ENCODE peak calls at places on chromosomes 3 and 15, in four cellular contexts. S, G, O and P are unnamed samples.

GRCh38 chr3:50450135-50450911 is 53.1 kb downstream of the CACNA2D2 start:
- DNase-seq in O (no peak), G (no peak), S (peak), P (peak)

GRCh38 chr3:113719294-113719693 is 22.9 kb upstream of the USF3 start:
- DNase-seq in O (no peak), G (no peak), S (no peak), P (no peak)

GRCh38 chr3:189307963-189308362 is 136.2 kb downstream of the TPRG1 start:
- DNase-seq in O (no peak), S (no peak), G (no peak), P (no peak)

GRCh38 chr3:180102134-180102533 is 65.4 kb upstream of the PEX5L start:
- DNase-seq in G (no peak), O (no peak), S (no peak), P (no peak)

GRCh38 chr3:132660056-132660744 is at the start of gene UBA5:
- DNase-seq in S (peak), G (peak), O (peak), P (no peak)

GRCh38 chr15:62566248-62566647 is 401.2 kb upstream of the C2CD4B start:
- DNase-seq in O (peak), G (no peak), S (no peak), P (no peak)

GRCh38 chr3:178623666-178624255 is 87.5 kb downstream of the KCNMB2 start:
- DNase-seq in O (no peak), G (no peak), S (no peak), P (no peak)

GRCh38 chr15:67931861-67932260 is 92.0 kb upstream of the RNU6-1 start:
- DNase-seq in S (no peak), G (no peak), O (no peak), P (no peak)

GRCh38 chr3:73868688-73869315 is 244.1 kb upstream of the PDZRN3 start:
- DNase-seq in S (no peak), G (no peak), O (peak), P (no peak)

GRCh38 chr3:30188713-30189112 is 417.7 kb upstream of the TGFBR2 start:
- DNase-seq in G (no peak), O (peak), S (peak), P (no peak)

GRCh38 chr15:98005659-98006058 is 45.2 kb downstream of the ARRDC4 start:
- DNase-seq in O (no peak), S (no peak), G (no peak), P (no peak)

GRCh38 chr3:189172668-189173419 is 1.1 kb downstream of the TPRG1 start:
- DNase-seq in G (no peak), O (no peak), S (no peak), P (no peak)

GRCh38 chr3:123282461-123282860 is 80.7 kb downstream of the SEC22A start:
- DNase-seq in G (no peak), S (no peak), O (no peak), P (no peak)

GRCh38 chr15:39455502-39455991 is 125.3 kb upstream of the THBS1 start:
- DNase-seq in G (no peak), S (no peak), O (peak), P (no peak)

GRCh38 chr3:27659279-27660021 is 62.7 kb downstream of the EOMES start:
- DNase-seq in G (no peak), S (peak), O (peak), P (no peak)

GRCh38 chr15:65189102-65189740 is 4.1 kb upstream of the CLPX start:
- DNase-seq in S (no peak), O (peak), G (no peak), P (no peak)

GRCh38 chr15:45134682-45135604 is 5.1 kb downstream of the DUOX1 start:
- DNase-seq in S (peak), O (no peak), G (no peak), P (no peak)

GRCh38 chr3:87247086-87247781 is 20.1 kb downstream of the CHMP2B start:
- DNase-seq in O (no peak), S (no peak), G (no peak), P (no peak)

GRCh38 chr3:46049093-46049492 is 21.8 kb upstream of the XCR1 start:
- DNase-seq in O (no peak), G (no peak), S (no peak), P (no peak)

GRCh38 chr3:129313983-129314756 is 35.5 kb downstream of the HMCES start:
- DNase-seq in G (no peak), O (peak), S (no peak), P (no peak)

GRCh38 chr3:11434017-11434526 is 161.9 kb downstream of the ATG7 start:
- DNase-seq in S (peak), O (peak), G (no peak), P (peak)

GRCh38 chr3:73070675-73071575 is 9.5 kb downstream of the EBLN2 start:
- DNase-seq in S (no peak), O (no peak), G (no peak), P (no peak)

GRCh38 chr15:80286055-80286454 is 34.0 kb upstream of the CTXND1 start:
- DNase-seq in G (peak), S (no peak), O (no peak), P (no peak)

GRCh38 chr3:184353546-184353941 is 7.9 kb downstream of the CLCN2 start:
- DNase-seq in G (no peak), O (no peak), S (peak), P (no peak)

GRCh38 chr15:41966414-41966812 is 5.9 kb downstream of the EHD4 start:
- DNase-seq in O (no peak), S (no peak), G (no peak), P (no peak)

GRCh38 chr3:9291991-9292390 is 42.5 kb upstream of the SRGAP3 start:
- DNase-seq in S (no peak), O (no peak), G (no peak), P (no peak)

GRCh38 chr15:57424628-57425405 is 48.5 kb downstream of the CGNL1 start:
- DNase-seq in G (no peak), O (no peak), S (no peak), P (no peak)

GRCh38 chr3:23644741-23645140 is 161.0 kb upstream of the UBE2E1 start:
- DNase-seq in S (no peak), O (no peak), G (no peak), P (no peak)

GRCh38 chr3:17664923-17665322 is 77.5 kb downstream of the TBC1D5 start:
- DNase-seq in S (no peak), G (no peak), O (no peak), P (no peak)

GRCh38 chr3:176584413-176585176 is 612.7 kb downstream of the TBL1XR1 start:
- DNase-seq in G (no peak), S (no peak), O (no peak), P (no peak)

GRCh38 chr15:41994772-41995475 is 22.6 kb upstream of the EHD4 start:
- DNase-seq in O (no peak), S (no peak), G (no peak), P (no peak)

GRCh38 chr15:57330619-57331018 is 45.7 kb upstream of the CGNL1 start:
- DNase-seq in O (no peak), S (no peak), G (no peak), P (no peak)

GRCh38 chr3:30289324-30289723 is 317.1 kb upstream of the TGFBR2 start:
- DNase-seq in G (no peak), O (no peak), S (no peak), P (no peak)

GRCh38 chr15:59917504-59918157 is 86.5 kb upstream of the FOXB1 start:
- DNase-seq in G (no peak), S (peak), O (peak), P (no peak)

GRCh38 chr3:127751163-127751621 is 71.1 kb downstream of the MGLL start:
- DNase-seq in S (no peak), G (no peak), O (no peak), P (no peak)

GRCh38 chr15:50997371-50998051 is 89.0 kb downstream of the AP4E1 start:
- DNase-seq in O (no peak), G (no peak), S (no peak), P (no peak)

GRCh38 chr3:64242435-64242834 is 17.2 kb upstream of the PRICKLE2 start:
- DNase-seq in O (no peak), S (no peak), G (no peak), P (no peak)

GRCh38 chr3:101255441-101255840 is 64.9 kb downstream of the IMPG2 start:
- DNase-seq in O (no peak), G (no peak), S (no peak), P (no peak)